ENCODE peak calls at places on chromosome 20, in four cellular contexts. Z is naive thymus-derived CD4-positive, alpha-beta T cell; Y is CD4-positive, alpha-beta memory T cell; P is mucosa of descending colon. J is an unnamed sample. For H3K4me1, the result is how much of the 10 kb centered on the place peaks cover.

GRCh38 chr20:16661738-16662137 is 68.1 kb upstream of the SNRPB2 start:
- DNase-seq in Z (no peak), Y (no peak), P (no peak), J (no peak)

GRCh38 chr20:53847843-53848185 is 222.6 kb downstream of the BCAS1 start:
- DNase-seq in Z (no peak), Y (no peak), P (no peak), J (no peak)

GRCh38 chr20:59428441-59429205 is 128.2 kb downstream of the EDN3 start:
- DNase-seq in Z (no peak), Y (no peak), P (no peak), J (no peak)

GRCh38 chr20:36800410-36800809 is 26.8 kb upstream of the DSN1 start:
- DNase-seq in Z (no peak), Y (no peak), P (no peak), J (no peak)

GRCh38 chr20:32908334-32909292 is 49.9 kb downstream of the EFCAB8 start:
- DNase-seq in Z (no peak), Y (no peak), P (no peak), J (no peak)

GRCh38 chr20:44727039-44727438 is 11.9 kb downstream of the CCN5 start:
- DNase-seq in Z (no peak), Y (no peak), P (no peak), J (no peak)

GRCh38 chr20:23658336-23658735 is 20.6 kb upstream of the CST3 start:
- DNase-seq in Z (no peak), Y (no peak), P (no peak), J (no peak)

GRCh38 chr20:45052698-45053440 is 48.1 kb downstream of the KCNS1 start:
- DNase-seq in Z (peak), Y (peak), P (peak), J (peak)

GRCh38 chr20:21322921-21323321 is 19.8 kb downstream of the XRN2 start:
- DNase-seq in Z (no peak), Y (no peak), P (no peak), J (no peak)

GRCh38 chr20:32449890-32450401 is 91.8 kb downstream of the ASXL1 start:
- DNase-seq in Z (no peak), Y (no peak), P (no peak), J (no peak)

GRCh38 chr20:5592823-5593761 is 157.1 kb upstream of the SHLD1 start:
- DNase-seq in Z (peak), Y (no peak), P (no peak), J (no peak)

GRCh38 chr20:38229376-38230252 is 30.9 kb downstream of the KIAA1755 start:
- DNase-seq in Z (no peak), Y (no peak), P (peak), J (no peak)

GRCh38 chr20:41145317-41145716 is 8.0 kb downstream of the PLCG1 start:
- DNase-seq in Z (no peak), Y (no peak), P (no peak), J (no peak)

GRCh38 chr20:41143354-41143753 is 6.0 kb downstream of the PLCG1 start:
- DNase-seq in Z (no peak), Y (no peak), P (no peak), J (no peak)

GRCh38 chr20:41141153-41141815 is 3.9 kb downstream of the PLCG1 start:
- DNase-seq in Z (peak), Y (no peak), P (no peak), J (no peak)

GRCh38 chr20:41142241-41142640 is 4.9 kb downstream of the PLCG1 start:
- DNase-seq in Z (no peak), Y (no peak), P (no peak), J (no peak)

GRCh38 chr20:41142914-41143313 is 5.6 kb downstream of the PLCG1 start:
- DNase-seq in Z (peak), Y (peak), P (no peak), J (peak)
- H3K4me1 ChIP-seq in Z (half or more), Y (half or more), P (under half), J (half or more)

DNA sequence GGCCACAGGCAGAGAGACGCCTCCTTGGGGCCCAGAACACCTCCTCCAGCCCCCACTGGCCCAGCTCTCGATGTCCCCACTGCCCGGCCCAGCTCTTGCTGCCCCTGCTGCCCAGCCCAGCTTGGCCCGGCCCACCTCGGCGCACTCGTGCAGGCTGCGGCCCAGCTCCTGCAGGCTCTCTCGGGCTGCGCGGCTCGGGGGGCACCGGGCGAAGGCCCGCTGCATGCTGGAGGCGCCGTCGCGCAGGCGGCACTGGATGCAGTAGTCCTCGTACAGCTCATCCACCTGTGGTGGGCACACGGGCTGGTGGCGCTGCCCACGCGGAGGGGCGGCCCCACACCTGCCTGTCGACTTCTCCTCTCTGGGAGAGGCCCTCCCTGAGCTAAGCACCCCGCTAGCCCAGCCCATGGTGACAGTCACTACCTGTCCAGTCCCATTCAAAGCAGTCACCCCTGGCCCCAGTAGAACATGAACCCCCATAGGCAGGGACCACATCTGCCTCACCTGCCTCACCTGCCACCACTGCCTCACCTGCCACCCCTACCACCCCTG is 81.8 kb downstream of the RIPOR3 start:
- DNase-seq in Z (no peak), Y (no peak), P (no peak), J (no peak)
- H3K4me3 ChIP-seq in Z (no peak), Y (no peak), P (no peak), J (no peak)

DNA sequence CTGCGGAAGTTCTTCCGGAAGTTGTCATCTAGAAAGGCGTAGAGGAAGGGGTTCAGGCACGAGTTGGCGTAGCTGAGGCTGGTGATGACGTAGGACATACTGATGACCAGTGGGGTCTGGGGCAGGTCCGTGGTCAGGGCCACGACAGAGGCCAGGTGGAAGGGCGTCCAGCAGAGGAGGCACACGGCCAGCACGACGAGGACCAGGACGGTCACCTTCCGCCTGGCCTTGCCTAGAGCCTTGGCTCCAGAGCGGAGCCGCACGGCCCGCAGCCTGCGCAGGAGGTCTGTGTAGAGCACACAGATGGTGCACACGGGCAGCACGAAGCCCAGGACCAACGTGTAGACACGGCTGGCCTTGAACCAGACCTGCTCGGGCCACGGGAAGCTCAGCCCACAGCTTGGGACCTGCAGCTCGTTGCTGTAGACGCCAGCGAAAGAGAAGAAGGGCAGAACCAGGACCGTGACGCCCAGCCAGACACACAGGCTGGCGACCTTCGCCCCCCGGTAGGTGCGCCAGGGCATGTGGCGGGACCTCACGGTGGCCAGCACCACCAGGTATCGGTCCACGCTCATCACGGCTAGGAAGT is 1.4 kb downstream of the NPBWR2 start:
- DNase-seq in Z (no peak), Y (no peak), P (no peak), J (no peak)
- H3K4me1 ChIP-seq in Z (under half), Y (under half), P (under half), J (under half)

GRCh38 chr20:10655723-10656122 is 18.1 kb downstream of the JAG1 start:
- DNase-seq in Z (no peak), Y (no peak), P (no peak), J (no peak)
- H3K4me3 ChIP-seq in Z (no peak), Y (no peak), P (no peak), J (no peak)

DNA sequence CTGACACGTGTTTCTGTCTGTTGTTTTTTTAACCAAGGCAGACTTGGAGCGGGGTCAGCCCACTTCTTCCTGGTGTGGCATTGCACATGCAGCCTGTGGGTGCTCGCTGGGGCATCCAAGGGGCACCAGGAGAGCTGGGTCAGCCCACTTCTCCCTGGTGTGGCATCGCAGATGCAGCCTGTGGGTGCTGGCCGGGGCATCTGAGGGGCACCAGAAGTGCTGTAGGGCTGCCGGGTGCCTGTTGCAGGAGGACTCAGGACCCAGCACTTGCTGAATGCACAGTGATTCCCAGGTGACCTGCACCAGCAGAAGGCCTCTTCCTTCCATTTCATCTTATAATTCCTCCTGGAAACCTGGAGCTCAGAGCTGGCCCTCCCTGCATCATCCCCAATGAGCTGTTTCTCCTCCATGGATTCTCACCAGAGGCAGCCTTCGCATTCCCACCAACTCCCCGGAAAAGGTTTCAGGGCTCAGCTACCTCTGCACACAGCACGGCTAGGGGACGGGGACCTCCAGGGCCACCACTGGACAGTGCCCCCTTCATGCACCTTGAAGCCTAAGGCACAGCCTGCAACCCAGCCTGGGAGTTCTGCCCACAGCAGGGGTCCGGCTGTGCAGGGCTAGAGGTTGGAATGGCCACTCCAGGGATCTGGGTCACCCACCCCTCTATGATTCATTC is 218.8 kb downstream of the TAF4 start:
- DNase-seq in Z (no peak), Y (no peak), P (no peak), J (no peak)
- H3K4me1 ChIP-seq in Z (under half), Y (under half), P (under half), J (under half)

GRCh38 chr20:63829598-63829942 is 1.5 kb downstream of the ZBTB46 start:
- DNase-seq in Z (no peak), Y (no peak), P (no peak), J (no peak)
- H3K4me3 ChIP-seq in Z (peak), Y (peak), P (no peak), J (no peak)

GRCh38 chr20:56428881-56429280 is 16.8 kb downstream of the CASS4 start:
- DNase-seq in Z (no peak), Y (no peak), P (no peak), J (no peak)
- H3K4me1 ChIP-seq in Z (under half), Y (half or more), P (under half), J (under half)

DNA sequence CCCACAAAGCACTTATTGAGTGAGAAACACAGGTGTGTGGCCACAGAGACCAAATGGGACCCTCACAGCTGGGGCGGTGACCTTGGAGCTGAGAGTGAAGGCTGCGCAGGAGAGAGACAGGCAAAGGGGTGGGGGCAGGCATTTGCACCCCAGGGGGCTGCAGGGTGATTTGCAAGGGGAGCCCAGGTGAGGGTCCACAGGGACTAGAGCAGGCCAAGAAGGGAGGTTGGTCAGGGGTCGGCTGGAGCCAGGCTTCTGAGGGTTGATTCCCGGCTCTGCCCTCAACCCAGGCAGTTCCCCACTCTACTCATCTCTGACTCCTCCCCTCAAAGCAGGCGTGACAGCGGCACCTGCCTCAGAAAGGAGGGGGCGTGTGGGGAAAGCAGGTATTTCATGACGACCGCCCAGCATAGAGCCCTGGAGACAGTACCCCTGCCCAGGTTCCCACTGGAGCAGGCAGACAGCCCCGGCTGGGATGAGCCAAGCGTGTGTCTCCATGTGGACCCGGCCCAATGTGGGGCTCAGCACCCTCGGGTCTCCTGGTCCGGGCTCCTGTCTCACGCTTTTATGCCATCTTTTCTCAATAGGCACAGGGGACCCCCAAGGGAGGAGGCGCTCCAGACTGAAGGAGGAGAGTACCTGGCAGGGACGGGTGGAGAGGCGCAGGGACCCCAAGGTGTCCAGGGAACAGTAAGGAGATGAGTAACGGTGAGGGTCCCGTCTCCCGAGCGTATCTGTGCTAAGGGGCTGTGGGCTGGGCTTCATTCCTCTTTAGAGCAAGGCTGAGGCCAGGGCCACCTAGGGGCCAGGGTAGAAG is 3.1 kb upstream of the MRGBP start:
- DNase-seq in Z (no peak), Y (no peak), P (peak), J (no peak)
- H3K4me3 ChIP-seq in Z (peak), Y (peak), P (no peak), J (peak)

J was measured in CD8-positive, alpha-beta memory T cell.